ENCODE peak calls at places on chromosomes 3 and 15, in ten cellular contexts. U is GM23248, Y is neural progenitor cell, A is DND-41, J is mammary epithelial cell, S is endothelial cell of umbilical vein, V is PC-9, P is fibroblast of lung, N is PC-3, F is OCI-LY7. W is an unnamed sample.

GRCh38 chr3:29796808-29797207 is 515.9 kb downstream of the RBMS3 start:
- DNase-seq in U (no peak), Y (no peak), A (no peak), J (no peak), S (no peak), V (no peak), P (no peak), N (no peak), F (no peak), W (no peak)

GRCh38 chr15:58221591-58222241 is 83.5 kb downstream of the AQP9 start:
- DNase-seq in U (peak; percentile 56), Y (peak; percentile 52), A (no peak), J (no peak), S (peak; percentile 48), V (no peak), P (no peak), N (peak; percentile 50), F (peak; percentile 6), W (peak; percentile 21)

GRCh38 chr3:118863731-118864322 is 170.8 kb downstream of the IGSF11 start:
- DNase-seq in U (peak; percentile 9), Y (peak; percentile 20), A (no peak), J (no peak), S (no peak), V (no peak), P (no peak), N (no peak), F (peak; percentile 18), W (no peak)

GRCh38 chr15:98795980-98796379 is 147.6 kb downstream of the IGF1R start:
- DNase-seq in U (no peak), Y (no peak), A (no peak), J (no peak), S (no peak), V (no peak), P (no peak), N (no peak), F (no peak), W (no peak)

GRCh38 chr15:77335298-77335697 is 84.6 kb downstream of the PEAK1 start:
- DNase-seq in U (peak; percentile 25), Y (no peak), A (no peak), J (no peak), S (peak; percentile 31), V (no peak), P (peak; percentile 37), N (no peak), F (no peak), W (peak; percentile 19)

GRCh38 chr3:159989973-159990846 is 1.6 kb downstream of the IL12A start:
- DNase-seq in U (no peak), Y (no peak), A (no peak), J (no peak), S (no peak), V (no peak), P (no peak), N (no peak), F (no peak), W (no peak)

GRCh38 chr15:93664180-93664951 is 567.0 kb upstream of the MCTP2 start:
- DNase-seq in U (no peak), Y (no peak), A (no peak), J (no peak), S (no peak), V (no peak), P (no peak), N (no peak), F (no peak), W (no peak)

GRCh38 chr15:80439140-80439539 is 35.0 kb downstream of the ARNT2 start:
- DNase-seq in U (no peak), Y (no peak), A (no peak), J (no peak), S (no peak), V (no peak), P (no peak), N (no peak), F (no peak), W (no peak)

GRCh38 chr3:24060055-24060454 is 115.0 kb downstream of the NR1D2 start:
- DNase-seq in U (peak; percentile 86), Y (peak; percentile 31), A (no peak), J (peak; percentile 82), S (no peak), V (peak; percentile 61), P (peak; percentile 87), N (peak; percentile 56), F (no peak), W (peak; percentile 53)

GRCh38 chr15:66907826-66908502 is 157.4 kb upstream of the SMAD3 start:
- DNase-seq in U (peak; percentile 52), Y (no peak), A (no peak), J (no peak), S (no peak), V (no peak), P (peak; percentile 16), N (no peak), F (peak; percentile 72), W (peak; percentile 37)

GRCh38 chr3:35393916-35394315 is 245.4 kb upstream of the ARPP21 start:
- DNase-seq in U (no peak), Y (no peak), A (peak; percentile 18), J (no peak), S (no peak), V (no peak), P (peak; percentile 47), N (no peak), F (no peak), W (no peak)

GRCh38 chr3:140277886-140278285 is 342.9 kb downstream of the CLSTN2 start:
- DNase-seq in U (no peak), Y (peak; percentile 23), A (no peak), J (no peak), S (no peak), V (no peak), P (no peak), N (no peak), F (no peak), W (no peak)

GRCh38 chr3:100075731-100076543 is 38.4 kb downstream of the FILIP1L start:
- DNase-seq in U (no peak), Y (no peak), A (no peak), J (no peak), S (no peak), V (no peak), P (no peak), N (no peak), F (no peak), W (no peak)

GRCh38 chr3:7504886-7505775 is 644.2 kb downstream of the GRM7 start:
- DNase-seq in U (no peak), Y (no peak), A (no peak), J (peak; percentile 89), S (peak; percentile 99), V (peak; percentile 40), P (peak; percentile 98), N (peak; percentile 70), F (no peak), W (no peak)

GRCh38 chr3:102224171-102224570 is 210.6 kb upstream of the ZPLD1 start:
- DNase-seq in U (peak; percentile 39), Y (no peak), A (no peak), J (no peak), S (peak; percentile 45), V (no peak), P (peak; percentile 41), N (peak; percentile 70), F (peak; percentile 54), W (peak; percentile 32)

DNA sequence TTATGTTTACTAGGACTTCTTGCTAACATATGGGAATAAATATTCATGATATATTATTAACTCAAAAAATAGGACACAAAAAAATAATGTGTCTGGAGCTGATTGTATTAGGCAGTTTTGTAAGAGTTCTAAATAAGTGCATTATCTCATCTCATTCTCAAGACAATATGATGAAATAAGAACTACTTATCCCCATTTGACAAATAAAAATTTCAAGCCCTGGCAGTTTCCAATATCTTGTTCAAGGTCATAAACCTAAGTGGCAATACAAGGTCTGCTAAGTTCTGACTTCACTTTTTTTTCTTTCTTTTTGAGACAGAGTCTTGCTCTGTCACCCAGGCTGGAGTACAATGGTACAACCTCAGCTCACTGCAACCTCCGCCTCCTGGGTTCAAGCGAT is 18.3 kb downstream of the RPN1 start:
- DNase-seq in U (no peak), Y (no peak), A (no peak), J (no peak), S (no peak), V (no peak), P (no peak), N (no peak), F (no peak), W (no peak)
- H4K20me1 ChIP-seq in U (no peaks in the 10 kb centered on the region), Y (peaks cover 4% of the 10 kb centered on the region), A (peaks cover 11% of the 10 kb centered on the region), J (no peaks in the 10 kb centered on the region), S (no peaks in the 10 kb centered on the region), V (peaks cover 27% of the 10 kb centered on the region), P (peaks cover 2% of the 10 kb centered on the region), N (no peaks in the 10 kb centered on the region), F (no peaks in the 10 kb centered on the region), W (peaks cover 40% of the 10 kb centered on the region)

GRCh38 chr3:42050126-42050525 is 41.0 kb upstream of the TRAK1 start:
- DNase-seq in U (no peak), Y (no peak), A (no peak), J (no peak), S (no peak), V (no peak), P (no peak), N (no peak), F (no peak), W (no peak)
- H4K20me1 ChIP-seq in U (no peaks in the 10 kb centered on the region), Y (peaks cover 47% of the 10 kb centered on the region), A (no peaks in the 10 kb centered on the region), J (no peaks in the 10 kb centered on the region), S (no peaks in the 10 kb centered on the region), V (no peaks in the 10 kb centered on the region), P (no peaks in the 10 kb centered on the region), N (no peaks in the 10 kb centered on the region), F (peaks cover 26% of the 10 kb centered on the region), W (peaks cover 8% of the 10 kb centered on the region)

DNA sequence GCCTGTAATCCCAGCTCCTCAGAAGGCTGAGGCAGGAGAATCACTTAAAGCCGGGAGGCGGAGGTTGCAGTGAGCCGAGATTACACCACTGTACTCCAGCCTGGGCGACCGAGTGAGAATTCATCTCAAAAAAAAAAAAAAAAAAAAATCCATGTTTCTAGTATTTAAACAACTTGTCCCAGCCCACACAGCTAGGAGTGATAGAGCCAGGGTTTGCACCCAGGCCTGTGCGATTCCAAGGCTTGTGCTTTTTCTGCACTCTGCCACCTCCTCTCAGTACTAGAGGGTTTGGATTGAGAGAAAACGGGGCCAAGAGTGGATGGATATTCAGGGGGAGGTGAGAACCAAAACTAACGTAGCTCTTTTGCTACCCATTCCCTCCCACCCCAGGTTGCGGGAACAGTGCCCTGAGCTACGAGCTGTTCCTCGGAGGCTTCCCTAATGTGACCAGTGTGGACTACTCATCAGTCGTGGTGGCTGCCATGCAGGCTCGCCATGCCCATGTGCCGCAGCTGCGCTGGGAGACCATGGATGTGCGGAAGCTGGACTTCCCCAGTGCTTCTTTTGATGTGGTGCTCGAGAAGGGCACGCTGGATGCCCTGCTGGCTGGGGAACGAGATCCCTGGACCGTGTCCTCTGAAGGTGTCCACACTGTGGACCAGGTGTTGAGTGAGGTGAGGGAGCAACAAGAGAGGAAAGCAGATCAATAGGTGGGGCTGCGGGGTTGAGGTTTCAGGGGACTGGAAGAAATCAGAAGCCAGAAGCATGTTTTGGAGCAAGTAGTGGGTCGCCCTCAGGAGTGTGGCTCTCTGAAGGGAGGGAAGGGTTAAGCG is 4.1 kb downstream of the CAMK2N2 start:
- DNase-seq in U (no peak), Y (no peak), A (no peak), J (no peak), S (no peak), V (no peak), P (no peak), N (no peak), F (no peak), W (no peak)
- H4K20me1 ChIP-seq in U (no peaks in the 10 kb centered on the region), Y (peaks cover 60% of the 10 kb centered on the region), A (no peaks in the 10 kb centered on the region), J (peaks cover 2% of the 10 kb centered on the region), S (no peaks in the 10 kb centered on the region), V (no peaks in the 10 kb centered on the region), P (no peaks in the 10 kb centered on the region), N (peaks cover 12% of the 10 kb centered on the region), F (no peaks in the 10 kb centered on the region), W (peaks cover 8% of the 10 kb centered on the region)

DNA sequence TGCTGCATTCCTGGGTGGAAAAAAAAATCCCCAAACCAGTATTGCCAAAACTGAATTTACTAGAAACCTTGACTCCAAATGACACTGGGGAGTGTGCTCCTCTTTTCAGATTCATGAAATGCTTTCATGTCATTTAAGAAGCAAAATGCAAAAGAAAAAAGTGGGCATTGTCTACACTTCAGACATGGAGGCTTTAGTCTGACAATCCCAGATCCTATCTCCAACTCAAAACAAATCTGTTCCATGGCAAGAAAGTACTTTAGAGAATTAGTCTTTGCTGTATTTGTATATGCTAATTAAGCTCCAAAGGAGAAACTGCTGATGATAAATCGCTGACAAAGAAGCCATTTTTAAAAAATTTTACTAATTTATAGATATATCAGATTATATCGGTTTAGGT is 366.6 kb downstream of the MAGI1 start:
- DNase-seq in U (no peak), Y (no peak), A (no peak), J (no peak), S (no peak), V (no peak), P (no peak), N (no peak), F (no peak), W (no peak)
- H4K20me1 ChIP-seq in U (no peaks in the 10 kb centered on the region), Y (peaks cover 3% of the 10 kb centered on the region), A (no peaks in the 10 kb centered on the region), J (no peaks in the 10 kb centered on the region), S (peaks cover 5% of the 10 kb centered on the region), V (no peaks in the 10 kb centered on the region), P (no peaks in the 10 kb centered on the region), N (no peaks in the 10 kb centered on the region), F (no peaks in the 10 kb centered on the region), W (no peaks in the 10 kb centered on the region)

W was measured in IMR-90.